ENCODE peak calls at places on chromosomes 1 and 21, in nine cellular contexts. One of them, this sample, is unnamed.
A peak's percentile ranks its signal among the peaks of the same experiment; 100 is the strongest.

GRCh38 chr1:980602-981395 is 1.1 kb downstream of the PERM1 start:
- DNase-seq in CD8-positive, alpha-beta T cell: no peak
- DNase-seq in germinal center: no peak
- DNase-seq in cardiac septum: peak; percentile 92
- DNase-seq in Kasumi-1: no peak
- DNase-seq in endothelial cell: no peak
- DNase-seq in stimulated activated CD4-positive, alpha-beta T cell treated with anti-CD3 and anti-CD28 coated beads, Interleukin-15, amount 100 ng/mL, for 1 hour: no peak
- DNase-seq in hypothalamus: no peak
- DNase-seq in GM03348: no peak
- DNase-seq in this sample: no peak

GRCh38 chr1:226001852-226002666 is 2.9 kb upstream of the SDE2 start:
- DNase-seq in stimulated activated CD4-positive, alpha-beta T cell treated with anti-CD3 and anti-CD28 coated beads, Interleukin-15, amount 100 ng/mL, for 1 hour: peak; percentile 18
- DNase-seq in GM03348: peak; percentile 61
- DNase-seq in CD8-positive, alpha-beta T cell: peak; percentile 71
- DNase-seq in germinal center: peak; percentile 56
- DNase-seq in endothelial cell: peak; percentile 15
- DNase-seq in hypothalamus: no peak
- DNase-seq in Kasumi-1: peak; percentile 95
- DNase-seq in cardiac septum: peak; percentile 94
- DNase-seq in this sample: peak; percentile 92

GRCh38 chr21:44761011-44761729 is 40.5 kb downstream of the UBE2G2 start:
- DNase-seq in germinal center: no peak
- DNase-seq in stimulated activated CD4-positive, alpha-beta T cell treated with anti-CD3 and anti-CD28 coated beads, Interleukin-15, amount 100 ng/mL, for 1 hour: no peak
- DNase-seq in GM03348: no peak
- DNase-seq in hypothalamus: no peak
- DNase-seq in endothelial cell: no peak
- DNase-seq in Kasumi-1: no peak
- DNase-seq in CD8-positive, alpha-beta T cell: peak; percentile 18
- DNase-seq in cardiac septum: no peak
- DNase-seq in this sample: no peak

GRCh38 chr1:107975861-107976260 is 10.9 kb upstream of the VAV3 start:
- DNase-seq in hypothalamus: no peak
- DNase-seq in germinal center: no peak
- DNase-seq in Kasumi-1: no peak
- DNase-seq in stimulated activated CD4-positive, alpha-beta T cell treated with anti-CD3 and anti-CD28 coated beads, Interleukin-15, amount 100 ng/mL, for 1 hour: no peak
- DNase-seq in cardiac septum: no peak
- DNase-seq in CD8-positive, alpha-beta T cell: no peak
- DNase-seq in GM03348: no peak
- DNase-seq in endothelial cell: no peak
- DNase-seq in this sample: no peak

GRCh38 chr1:172298146-172298545 is 122.3 kb upstream of the C1orf105 start:
- DNase-seq in GM03348: no peak
- DNase-seq in cardiac septum: no peak
- DNase-seq in endothelial cell: no peak
- DNase-seq in hypothalamus: no peak
- DNase-seq in germinal center: no peak
- DNase-seq in stimulated activated CD4-positive, alpha-beta T cell treated with anti-CD3 and anti-CD28 coated beads, Interleukin-15, amount 100 ng/mL, for 1 hour: no peak
- DNase-seq in Kasumi-1: no peak
- DNase-seq in CD8-positive, alpha-beta T cell: no peak
- DNase-seq in this sample: no peak

GRCh38 chr1:35894183-35894582 is 11.2 kb downstream of the AGO1 start:
- DNase-seq in cardiac septum: peak; percentile 80
- DNase-seq in GM03348: no peak
- DNase-seq in stimulated activated CD4-positive, alpha-beta T cell treated with anti-CD3 and anti-CD28 coated beads, Interleukin-15, amount 100 ng/mL, for 1 hour: no peak
- DNase-seq in Kasumi-1: peak; percentile 71
- DNase-seq in hypothalamus: no peak
- DNase-seq in CD8-positive, alpha-beta T cell: no peak
- DNase-seq in germinal center: peak; percentile 81
- DNase-seq in endothelial cell: no peak
- DNase-seq in this sample: peak; percentile 54

GRCh38 chr1:3012511-3013291 is 8.6 kb upstream of the ACTRT2 start:
- DNase-seq in cardiac septum: peak; percentile 63
- DNase-seq in stimulated activated CD4-positive, alpha-beta T cell treated with anti-CD3 and anti-CD28 coated beads, Interleukin-15, amount 100 ng/mL, for 1 hour: peak; percentile 12
- DNase-seq in CD8-positive, alpha-beta T cell: peak; percentile 61
- DNase-seq in hypothalamus: peak; percentile 57
- DNase-seq in Kasumi-1: no peak
- DNase-seq in GM03348: peak; percentile 87
- DNase-seq in germinal center: peak; percentile 75
- DNase-seq in endothelial cell: peak; percentile 78
- DNase-seq in this sample: no peak

GRCh38 chr21:37845535-37845934 is 70.7 kb downstream of the KCNJ6 start:
- DNase-seq in endothelial cell: no peak
- DNase-seq in hypothalamus: no peak
- DNase-seq in cardiac septum: no peak
- DNase-seq in stimulated activated CD4-positive, alpha-beta T cell treated with anti-CD3 and anti-CD28 coated beads, Interleukin-15, amount 100 ng/mL, for 1 hour: no peak
- DNase-seq in GM03348: no peak
- DNase-seq in Kasumi-1: no peak
- DNase-seq in CD8-positive, alpha-beta T cell: no peak
- DNase-seq in germinal center: no peak
- DNase-seq in this sample: no peak

GRCh38 chr1:41387667-41388091 is 26.4 kb downstream of the FOXO6 start:
- DNase-seq in endothelial cell: no peak
- DNase-seq in cardiac septum: peak; percentile 92
- DNase-seq in hypothalamus: no peak
- DNase-seq in stimulated activated CD4-positive, alpha-beta T cell treated with anti-CD3 and anti-CD28 coated beads, Interleukin-15, amount 100 ng/mL, for 1 hour: no peak
- DNase-seq in germinal center: no peak
- DNase-seq in CD8-positive, alpha-beta T cell: no peak
- DNase-seq in Kasumi-1: no peak
- DNase-seq in GM03348: peak; percentile 80
- DNase-seq in this sample: no peak

GRCh38 chr1:221394011-221394544 is 347.8 kb downstream of the DUSP10 start:
- DNase-seq in stimulated activated CD4-positive, alpha-beta T cell treated with anti-CD3 and anti-CD28 coated beads, Interleukin-15, amount 100 ng/mL, for 1 hour: no peak
- DNase-seq in hypothalamus: no peak
- DNase-seq in Kasumi-1: no peak
- DNase-seq in germinal center: no peak
- DNase-seq in GM03348: peak; percentile 31
- DNase-seq in cardiac septum: no peak
- DNase-seq in CD8-positive, alpha-beta T cell: no peak
- DNase-seq in endothelial cell: no peak
- DNase-seq in this sample: no peak

GRCh38 chr1:214558002-214558770 is 6.8 kb upstream of the PTPN14 start:
- DNase-seq in germinal center: no peak
- DNase-seq in Kasumi-1: peak; percentile 28
- DNase-seq in endothelial cell: no peak
- DNase-seq in hypothalamus: no peak
- DNase-seq in stimulated activated CD4-positive, alpha-beta T cell treated with anti-CD3 and anti-CD28 coated beads, Interleukin-15, amount 100 ng/mL, for 1 hour: no peak
- DNase-seq in cardiac septum: no peak
- DNase-seq in GM03348: peak; percentile 88
- DNase-seq in CD8-positive, alpha-beta T cell: no peak
- DNase-seq in this sample: no peak

GRCh38 chr1:24424207-24424606 is 8.6 kb downstream of the NIPAL3 start:
- DNase-seq in stimulated activated CD4-positive, alpha-beta T cell treated with anti-CD3 and anti-CD28 coated beads, Interleukin-15, amount 100 ng/mL, for 1 hour: no peak
- DNase-seq in Kasumi-1: no peak
- DNase-seq in germinal center: no peak
- DNase-seq in CD8-positive, alpha-beta T cell: no peak
- DNase-seq in hypothalamus: no peak
- DNase-seq in cardiac septum: no peak
- DNase-seq in endothelial cell: no peak
- DNase-seq in GM03348: no peak
- DNase-seq in this sample: no peak

GRCh38 chr1:41626616-41627375 is 142.3 kb upstream of the EDN2 start:
- DNase-seq in endothelial cell: no peak
- DNase-seq in Kasumi-1: no peak
- DNase-seq in cardiac septum: no peak
- DNase-seq in germinal center: no peak
- DNase-seq in CD8-positive, alpha-beta T cell: no peak
- DNase-seq in hypothalamus: no peak
- DNase-seq in stimulated activated CD4-positive, alpha-beta T cell treated with anti-CD3 and anti-CD28 coated beads, Interleukin-15, amount 100 ng/mL, for 1 hour: no peak
- DNase-seq in GM03348: peak; percentile 52
- DNase-seq in this sample: no peak

GRCh38 chr1:196114193-196114592 is 494.0 kb downstream of the KCNT2 start:
- DNase-seq in CD8-positive, alpha-beta T cell: no peak
- DNase-seq in stimulated activated CD4-positive, alpha-beta T cell treated with anti-CD3 and anti-CD28 coated beads, Interleukin-15, amount 100 ng/mL, for 1 hour: no peak
- DNase-seq in Kasumi-1: no peak
- DNase-seq in germinal center: no peak
- DNase-seq in GM03348: peak; percentile 23
- DNase-seq in endothelial cell: no peak
- DNase-seq in cardiac septum: no peak
- DNase-seq in hypothalamus: no peak
- DNase-seq in this sample: no peak

GRCh38 chr21:33943293-33943692 is 27.7 kb upstream of the ATP5PO start:
- DNase-seq in germinal center: no peak
- DNase-seq in GM03348: no peak
- DNase-seq in stimulated activated CD4-positive, alpha-beta T cell treated with anti-CD3 and anti-CD28 coated beads, Interleukin-15, amount 100 ng/mL, for 1 hour: no peak
- DNase-seq in hypothalamus: no peak
- DNase-seq in cardiac septum: no peak
- DNase-seq in Kasumi-1: no peak
- DNase-seq in CD8-positive, alpha-beta T cell: no peak
- DNase-seq in endothelial cell: no peak
- DNase-seq in this sample: no peak

GRCh38 chr1:156767879-156768608 is 709 bp downstream of the PRCC start:
- DNase-seq in endothelial cell: peak; percentile 38
- DNase-seq in stimulated activated CD4-positive, alpha-beta T cell treated with anti-CD3 and anti-CD28 coated beads, Interleukin-15, amount 100 ng/mL, for 1 hour: no peak
- DNase-seq in Kasumi-1: no peak
- DNase-seq in GM03348: peak; percentile 36
- DNase-seq in cardiac septum: no peak
- DNase-seq in germinal center: no peak
- DNase-seq in CD8-positive, alpha-beta T cell: no peak
- DNase-seq in hypothalamus: no peak
- DNase-seq in this sample: no peak

GRCh38 chr1:65924471-65924870 is 131.8 kb downstream of the PDE4B start:
- DNase-seq in Kasumi-1: no peak
- DNase-seq in cardiac septum: no peak
- DNase-seq in endothelial cell: no peak
- DNase-seq in CD8-positive, alpha-beta T cell: no peak
- DNase-seq in germinal center: no peak
- DNase-seq in hypothalamus: no peak
- DNase-seq in stimulated activated CD4-positive, alpha-beta T cell treated with anti-CD3 and anti-CD28 coated beads, Interleukin-15, amount 100 ng/mL, for 1 hour: no peak
- DNase-seq in GM03348: peak; percentile 56
- DNase-seq in this sample: no peak

GRCh38 chr1:178644308-178645120 is 80.5 kb upstream of the RALGPS2 start:
- DNase-seq in stimulated activated CD4-positive, alpha-beta T cell treated with anti-CD3 and anti-CD28 coated beads, Interleukin-15, amount 100 ng/mL, for 1 hour: no peak
- DNase-seq in Kasumi-1: no peak
- DNase-seq in GM03348: no peak
- DNase-seq in cardiac septum: no peak
- DNase-seq in hypothalamus: no peak
- DNase-seq in germinal center: no peak
- DNase-seq in endothelial cell: no peak
- DNase-seq in CD8-positive, alpha-beta T cell: no peak
- DNase-seq in this sample: no peak

GRCh38 chr1:22048351-22049192 is 3.9 kb upstream of the CDC42 start:
- DNase-seq in CD8-positive, alpha-beta T cell: no peak
- DNase-seq in germinal center: no peak
- DNase-seq in Kasumi-1: no peak
- DNase-seq in hypothalamus: no peak
- DNase-seq in stimulated activated CD4-positive, alpha-beta T cell treated with anti-CD3 and anti-CD28 coated beads, Interleukin-15, amount 100 ng/mL, for 1 hour: no peak
- DNase-seq in cardiac septum: no peak
- DNase-seq in endothelial cell: no peak
- DNase-seq in GM03348: peak; percentile 31
- DNase-seq in this sample: no peak

GRCh38 chr1:24329797-24330543 is 10.8 kb downstream of the GRHL3 start:
- DNase-seq in Kasumi-1: no peak
- DNase-seq in stimulated activated CD4-positive, alpha-beta T cell treated with anti-CD3 and anti-CD28 coated beads, Interleukin-15, amount 100 ng/mL, for 1 hour: no peak
- DNase-seq in CD8-positive, alpha-beta T cell: no peak
- DNase-seq in hypothalamus: no peak
- DNase-seq in germinal center: no peak
- DNase-seq in endothelial cell: no peak
- DNase-seq in GM03348: no peak
- DNase-seq in cardiac septum: no peak
- DNase-seq in this sample: no peak

GRCh38 chr1:171254859-171255258 is 6.6 kb downstream of the FMO1 start:
- DNase-seq in CD8-positive, alpha-beta T cell: no peak
- DNase-seq in GM03348: no peak
- DNase-seq in hypothalamus: no peak
- DNase-seq in endothelial cell: no peak
- DNase-seq in Kasumi-1: no peak
- DNase-seq in cardiac septum: no peak
- DNase-seq in germinal center: no peak
- DNase-seq in stimulated activated CD4-positive, alpha-beta T cell treated with anti-CD3 and anti-CD28 coated beads, Interleukin-15, amount 100 ng/mL, for 1 hour: no peak
- DNase-seq in this sample: no peak

GRCh38 chr1:162185299-162185698 is 115.8 kb downstream of the NOS1AP start:
- DNase-seq in stimulated activated CD4-positive, alpha-beta T cell treated with anti-CD3 and anti-CD28 coated beads, Interleukin-15, amount 100 ng/mL, for 1 hour: no peak
- DNase-seq in GM03348: no peak
- DNase-seq in hypothalamus: no peak
- DNase-seq in germinal center: no peak
- DNase-seq in endothelial cell: no peak
- DNase-seq in Kasumi-1: no peak
- DNase-seq in cardiac septum: no peak
- DNase-seq in CD8-positive, alpha-beta T cell: no peak
- DNase-seq in this sample: no peak

GRCh38 chr1:2496087-2496622 is 20.1 kb downstream of the PLCH2 start:
- DNase-seq in hypothalamus: no peak
- DNase-seq in CD8-positive, alpha-beta T cell: peak; percentile 32
- DNase-seq in endothelial cell: no peak
- DNase-seq in stimulated activated CD4-positive, alpha-beta T cell treated with anti-CD3 and anti-CD28 coated beads, Interleukin-15, amount 100 ng/mL, for 1 hour: no peak
- DNase-seq in Kasumi-1: no peak
- DNase-seq in GM03348: no peak
- DNase-seq in germinal center: peak; percentile 88
- DNase-seq in cardiac septum: no peak
- DNase-seq in this sample: no peak

GRCh38 chr1:88662723-88663122 is 21.4 kb upstream of the PKN2 start:
- DNase-seq in CD8-positive, alpha-beta T cell: no peak
- DNase-seq in GM03348: no peak
- DNase-seq in cardiac septum: no peak
- DNase-seq in endothelial cell: no peak
- DNase-seq in germinal center: no peak
- DNase-seq in stimulated activated CD4-positive, alpha-beta T cell treated with anti-CD3 and anti-CD28 coated beads, Interleukin-15, amount 100 ng/mL, for 1 hour: no peak
- DNase-seq in hypothalamus: no peak
- DNase-seq in Kasumi-1: no peak
- DNase-seq in this sample: no peak

GRCh38 chr1:2378441-2378851 is 12.9 kb downstream of the MORN1 start:
- DNase-seq in CD8-positive, alpha-beta T cell: no peak
- DNase-seq in stimulated activated CD4-positive, alpha-beta T cell treated with anti-CD3 and anti-CD28 coated beads, Interleukin-15, amount 100 ng/mL, for 1 hour: no peak
- DNase-seq in endothelial cell: no peak
- DNase-seq in Kasumi-1: no peak
- DNase-seq in germinal center: no peak
- DNase-seq in hypothalamus: no peak
- DNase-seq in GM03348: no peak
- DNase-seq in cardiac septum: no peak
- DNase-seq in this sample: no peak

GRCh38 chr1:56658254-56658653 is 13.1 kb downstream of the PRKAA2 start:
- DNase-seq in CD8-positive, alpha-beta T cell: no peak
- DNase-seq in GM03348: no peak
- DNase-seq in endothelial cell: no peak
- DNase-seq in Kasumi-1: no peak
- DNase-seq in germinal center: no peak
- DNase-seq in stimulated activated CD4-positive, alpha-beta T cell treated with anti-CD3 and anti-CD28 coated beads, Interleukin-15, amount 100 ng/mL, for 1 hour: no peak
- DNase-seq in cardiac septum: no peak
- DNase-seq in hypothalamus: no peak
- DNase-seq in this sample: no peak

GRCh38 chr1:48627467-48627866 is 149.2 kb downstream of the BEND5 start:
- DNase-seq in GM03348: no peak
- DNase-seq in Kasumi-1: no peak
- DNase-seq in cardiac septum: no peak
- DNase-seq in CD8-positive, alpha-beta T cell: no peak
- DNase-seq in germinal center: no peak
- DNase-seq in stimulated activated CD4-positive, alpha-beta T cell treated with anti-CD3 and anti-CD28 coated beads, Interleukin-15, amount 100 ng/mL, for 1 hour: no peak
- DNase-seq in endothelial cell: no peak
- DNase-seq in hypothalamus: no peak
- DNase-seq in this sample: no peak

GRCh38 chr1:110914676-110915075 is 41.7 kb downstream of the CD53 start:
- DNase-seq in hypothalamus: no peak
- DNase-seq in germinal center: no peak
- DNase-seq in cardiac septum: no peak
- DNase-seq in Kasumi-1: no peak
- DNase-seq in endothelial cell: no peak
- DNase-seq in stimulated activated CD4-positive, alpha-beta T cell treated with anti-CD3 and anti-CD28 coated beads, Interleukin-15, amount 100 ng/mL, for 1 hour: no peak
- DNase-seq in GM03348: no peak
- DNase-seq in CD8-positive, alpha-beta T cell: no peak
- DNase-seq in this sample: no peak

GRCh38 chr1:9784508-9785133 is 39.1 kb downstream of the CLSTN1 start:
- DNase-seq in endothelial cell: peak; percentile 55
- DNase-seq in stimulated activated CD4-positive, alpha-beta T cell treated with anti-CD3 and anti-CD28 coated beads, Interleukin-15, amount 100 ng/mL, for 1 hour: peak; percentile 23
- DNase-seq in cardiac septum: no peak
- DNase-seq in CD8-positive, alpha-beta T cell: peak; percentile 68
- DNase-seq in germinal center: peak; percentile 64
- DNase-seq in Kasumi-1: peak; percentile 73
- DNase-seq in GM03348: peak; percentile 42
- DNase-seq in hypothalamus: no peak
- DNase-seq in this sample: peak; percentile 31

GRCh38 chr1:51519857-51520699 is 1.0 kb upstream of the EPS15 start:
- DNase-seq in GM03348: peak; percentile 37
- DNase-seq in Kasumi-1: no peak
- DNase-seq in germinal center: no peak
- DNase-seq in cardiac septum: no peak
- DNase-seq in stimulated activated CD4-positive, alpha-beta T cell treated with anti-CD3 and anti-CD28 coated beads, Interleukin-15, amount 100 ng/mL, for 1 hour: no peak
- DNase-seq in hypothalamus: no peak
- DNase-seq in endothelial cell: no peak
- DNase-seq in CD8-positive, alpha-beta T cell: no peak
- DNase-seq in this sample: no peak

GRCh38 chr1:29388884-29389283 is 152.6 kb downstream of the PTPRU start:
- DNase-seq in GM03348: no peak
- DNase-seq in hypothalamus: no peak
- DNase-seq in endothelial cell: no peak
- DNase-seq in cardiac septum: no peak
- DNase-seq in germinal center: no peak
- DNase-seq in Kasumi-1: no peak
- DNase-seq in CD8-positive, alpha-beta T cell: no peak
- DNase-seq in stimulated activated CD4-positive, alpha-beta T cell treated with anti-CD3 and anti-CD28 coated beads, Interleukin-15, amount 100 ng/mL, for 1 hour: no peak
- DNase-seq in this sample: no peak

This sample was measured in GDM1.